ENCODE peak calls at places on chromosomes 3 and 15, in six cellular contexts. J is heart left ventricle, X is esophagus squamous epithelium, U is transverse colon, G is spleen, N is tibial nerve. B is an unnamed sample. For H3K4me1, the result is how much of the 10 kb centered on the place peaks cover.

GRCh38 chr3:33919312-33919711 is 120.9 kb downstream of the PDCD6IP start:
- DNase-seq in J (no peak), G (no peak), X (no peak), U (no peak), N (no peak), B (no peak)

GRCh38 chr3:196501316-196502064 is 2.1 kb downstream of the RNF168 start:
- DNase-seq in X (no peak), N (no peak), U (peak), G (no peak), J (no peak), B (no peak)

GRCh38 chr3:33061782-33062181 is 35.2 kb downstream of the GLB1 start:
- DNase-seq in U (no peak), X (no peak), G (no peak), N (no peak), J (no peak), B (no peak)

GRCh38 chr15:73800662-73801345 is 47.7 kb upstream of the INSYN1 start:
- DNase-seq in N (no peak), J (peak), G (peak), U (no peak), X (no peak), B (no peak)

GRCh38 chr15:68479406-68479805 is 47.4 kb upstream of the ITGA11 start:
- DNase-seq in G (no peak), U (peak), X (no peak), N (no peak), J (peak), B (no peak)

GRCh38 chr3:11548721-11549131 is 95.0 kb downstream of the VGLL4 start:
- DNase-seq in U (peak), X (no peak), G (peak), J (peak), N (no peak), B (peak)

GRCh38 chr15:59274126-59274970 is 67.7 kb downstream of the LDHAL6B start:
- DNase-seq in X (no peak), J (no peak), G (no peak), N (no peak), U (no peak), B (no peak)

GRCh38 chr3:123161167-123161566 is 40.6 kb upstream of the SEC22A start:
- DNase-seq in J (no peak), U (no peak), X (no peak), N (no peak), G (no peak), B (no peak)

GRCh38 chr3:193842029-193842782 is 249.2 kb downstream of the OPA1 start:
- DNase-seq in J (no peak), X (peak), U (peak), N (no peak), G (no peak), B (peak)

GRCh38 chr15:88331291-88331690 is 74.8 kb upstream of the NTRK3 start:
- DNase-seq in U (peak), G (no peak), X (no peak), J (no peak), N (no peak), B (no peak)
- H3K4me1 ChIP-seq in U (under half), G (under half), X (under half), J (under half), N (under half), B (under half)

DNA sequence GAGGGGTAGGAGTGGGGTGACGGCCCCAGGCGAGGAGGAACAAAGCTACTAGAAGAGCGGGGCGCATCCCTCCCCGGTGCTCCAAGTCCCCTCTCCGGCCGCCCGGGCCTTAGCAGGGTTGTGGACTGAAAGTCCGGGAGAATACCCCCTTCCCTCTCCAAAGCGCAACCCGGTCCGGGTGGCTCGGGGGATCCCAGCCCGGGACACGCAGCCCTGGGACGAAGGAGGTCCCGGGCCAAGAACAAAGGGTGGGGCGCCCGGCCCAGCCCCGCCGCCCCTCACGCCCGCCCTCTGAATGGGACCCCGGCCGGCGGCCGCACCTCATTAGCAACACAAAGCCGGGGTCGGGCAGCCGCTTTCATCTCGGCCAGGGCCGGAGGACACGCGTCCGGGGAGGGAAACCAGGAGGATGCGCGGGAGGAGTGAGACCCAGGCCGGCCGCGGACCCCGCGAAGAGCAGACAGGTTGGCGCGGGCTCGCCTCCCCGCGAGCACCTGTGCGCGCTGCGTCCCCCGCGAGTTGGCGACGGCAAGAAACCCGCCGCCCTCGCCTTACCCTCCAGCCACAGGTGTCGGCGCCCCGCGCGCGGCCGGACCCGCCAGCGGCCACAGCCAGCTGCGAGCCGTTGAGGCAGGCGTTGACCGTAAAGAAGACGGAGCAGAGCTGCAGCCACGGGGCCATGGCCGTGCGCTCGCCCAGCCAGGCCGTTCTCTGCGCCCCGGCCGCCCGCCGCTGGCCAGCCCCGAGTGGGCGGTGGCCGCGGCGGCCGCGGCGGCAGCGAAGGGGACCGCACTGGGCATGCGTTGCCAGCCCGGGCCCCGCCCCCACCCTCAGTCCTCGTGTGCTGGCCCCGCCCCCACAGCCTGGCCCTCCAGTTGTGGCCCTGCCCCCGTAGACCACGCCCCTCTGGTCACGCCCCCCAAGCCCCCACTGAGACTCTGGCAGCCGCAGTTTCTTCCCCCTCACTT is at the start of gene IL17RD:
- DNase-seq in N (peak), X (no peak), G (peak), J (peak), U (peak), B (peak)
- TF ChIP-seq POLR2A in N (peak), X (peak), G (no peak), J (peak), U (no peak), B (no peak)

DNA sequence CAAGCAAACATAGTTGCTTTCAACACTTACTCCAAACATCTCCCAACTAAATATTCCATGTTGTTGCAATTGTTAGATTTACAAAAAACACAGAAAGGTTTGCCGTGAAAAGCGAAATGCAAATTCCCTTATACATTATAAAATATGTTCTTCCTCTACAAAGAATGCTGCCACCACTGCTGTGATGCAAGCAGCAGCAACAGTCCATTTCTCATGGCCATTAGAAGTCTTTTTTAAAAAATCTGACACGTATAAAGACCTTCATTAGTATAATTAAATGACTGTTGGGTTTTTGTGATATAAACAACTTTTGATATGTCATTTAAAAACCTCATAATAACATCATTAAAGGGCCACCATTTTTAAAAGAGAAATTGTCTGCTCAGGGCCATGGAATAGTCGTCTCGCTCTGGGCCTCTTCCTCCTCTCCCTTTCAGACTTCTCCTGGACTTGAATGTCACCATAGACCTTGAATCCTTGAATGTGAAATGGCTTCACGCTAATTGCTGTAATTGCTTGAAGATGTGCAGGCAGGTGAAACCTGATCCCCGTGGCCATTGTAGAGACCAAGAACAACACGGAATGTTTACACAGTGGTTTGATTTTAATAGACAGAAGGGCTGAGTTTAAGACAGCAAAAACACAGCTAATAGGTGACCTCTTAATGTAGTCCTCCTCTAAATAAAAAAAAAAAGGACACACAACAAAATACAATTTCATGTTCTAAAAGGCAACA is 450.4 kb downstream of the FOXP1 start:
- DNase-seq in U (no peak), X (no peak), G (no peak), N (no peak), J (no peak), B (no peak)
- H3K4me1 ChIP-seq in U (under half), X (under half), G (half or more), N (under half), J (under half), B (under half)

GRCh38 chr3:159922861-159923312 is 65.7 kb upstream of the IL12A start:
- DNase-seq in X (no peak), J (no peak), U (no peak), G (peak), N (no peak), B (no peak)
- TF ChIP-seq POLR2A in X (no peak), J (no peak), U (no peak), G (no peak), N (no peak), B (no peak)